ENCODE peak calls at places on chromosomes 13 and 19, in five cellular contexts. D, S, J, W and A are unnamed samples.

GRCh38 chr13:95607363-95607762 is 37.1 kb downstream of the DZIP1 start:
- DNase-seq in S (no peak), D (no peak), W (peak), J (no peak), A (no peak)

GRCh38 chr13:38866649-38867048 is 124.0 kb downstream of the STOML3 start:
- DNase-seq in S (no peak), J (peak), D (no peak), W (no peak), A (no peak)

GRCh38 chr13:94251801-94252200 is 227.7 kb downstream of the DCT start:
- DNase-seq in S (no peak), D (no peak), J (no peak), W (peak), A (no peak)

GRCh38 chr13:85693889-85694511 is 105.2 kb downstream of the SLITRK6 start:
- DNase-seq in J (no peak), D (no peak), W (peak), S (peak), A (no peak)

GRCh38 chr13:110062077-110062776 is 244.7 kb downstream of the COL4A1 start:
- DNase-seq in S (no peak), D (no peak), J (no peak), W (peak), A (no peak)

GRCh38 chr19:13104848-13105646 is 2.4 kb upstream of the LYL1 start:
- DNase-seq in J (no peak), D (no peak), W (no peak), S (no peak), A (no peak)

GRCh38 chr19:44236384-44236783 is 23.3 kb upstream of the ZNF233 start:
- DNase-seq in J (no peak), S (no peak), W (no peak), D (no peak), A (no peak)

GRCh38 chr13:80297094-80297493 is 43.8 kb downstream of the SPRY2 start:
- DNase-seq in J (no peak), W (no peak), D (peak), S (peak), A (peak)

GRCh38 chr19:55099557-55100506 is 17.6 kb downstream of the PPP1R12C start:
- DNase-seq in J (no peak), W (no peak), S (peak), D (no peak), A (peak)

GRCh38 chr19:55101261-55101660 is 16.2 kb downstream of the PPP1R12C start:
- DNase-seq in W (no peak), J (no peak), S (no peak), D (no peak), A (no peak)

GRCh38 chr19:55096061-55096701 is 20.5 kb downstream of the EPS8L1 start:
- DNase-seq in J (no peak), S (peak), W (no peak), D (no peak), A (peak)

GRCh38 chr19:55097864-55098715 is 19.3 kb downstream of the PPP1R12C start:
- DNase-seq in W (no peak), D (no peak), S (no peak), J (no peak), A (no peak)

GRCh38 chr19:55098716-55099556 is 18.5 kb downstream of the PPP1R12C start:
- DNase-seq in D (no peak), S (no peak), J (no peak), W (no peak), A (no peak)
- H3K18ac ChIP-seq in D (no peak), S (no peak), J (no peak), W (no peak), A (no peak)

DNA sequence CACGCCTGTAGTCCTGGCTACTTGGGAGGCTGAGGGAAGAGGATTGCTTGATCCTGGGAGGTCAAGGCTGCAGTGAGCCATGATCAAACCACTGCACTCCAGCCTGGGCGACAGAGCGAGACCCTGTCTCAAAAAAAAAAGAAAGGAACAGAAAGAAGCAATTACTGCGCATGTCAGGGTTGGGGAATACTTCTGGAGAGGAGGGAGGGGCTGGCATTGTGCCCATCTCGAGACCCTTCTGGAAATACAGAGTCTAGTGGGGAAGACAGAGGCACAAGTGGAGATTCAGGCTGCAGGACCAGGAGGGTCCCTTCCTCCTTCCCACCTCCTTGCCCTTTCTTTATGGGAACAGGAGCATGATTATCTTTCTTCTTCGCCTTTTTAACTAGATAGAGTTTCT is 30.8 kb downstream of the PRR22 start:
- DNase-seq in J (no peak), S (no peak), W (no peak), D (no peak), A (no peak)
- H2BK120ac ChIP-seq in J (no peak), S (no peak), W (no peak), D (no peak), A (no peak)

DNA sequence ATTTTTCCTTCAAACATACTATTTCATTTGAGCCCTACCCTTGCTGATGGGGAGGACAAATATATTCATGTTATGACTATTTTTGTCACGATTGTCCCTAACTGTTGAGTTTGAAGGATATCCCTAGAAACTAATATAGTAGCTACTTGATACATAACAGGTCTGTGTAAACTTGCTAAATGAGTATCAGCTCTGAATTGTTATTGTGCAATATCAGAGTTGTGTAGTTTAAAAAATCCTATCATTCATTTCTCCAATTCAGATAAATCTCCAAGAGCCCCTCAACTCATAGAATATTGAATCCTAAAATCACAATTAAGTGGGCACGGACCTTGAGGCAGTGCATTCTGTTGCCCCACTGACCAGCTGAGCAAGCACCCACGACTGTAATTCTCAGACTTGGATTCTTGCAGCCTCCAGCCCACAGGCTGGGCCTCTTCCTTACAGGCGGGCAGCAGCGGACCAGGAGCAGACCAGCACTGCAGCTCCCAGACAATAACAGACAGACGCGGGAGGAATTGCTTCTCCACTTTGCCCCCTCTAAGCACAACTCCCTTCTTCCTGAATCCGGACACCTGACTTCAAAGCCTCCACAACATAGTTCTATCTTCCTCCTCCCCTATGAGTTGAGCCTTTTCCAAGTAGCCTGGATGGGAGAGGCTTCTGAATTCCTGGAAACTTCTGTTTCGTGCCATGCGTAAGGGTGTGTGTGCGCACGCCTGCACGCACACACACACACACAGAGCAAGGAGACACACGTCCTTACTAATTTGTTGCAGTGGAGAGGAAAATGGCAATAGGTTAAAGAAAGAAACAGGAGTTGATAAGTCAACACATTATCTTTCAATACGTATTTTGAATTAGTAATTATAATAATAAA is 337.7 kb upstream of the ARGLU1 start:
- DNase-seq in S (no peak), W (no peak), D (no peak), J (no peak), A (no peak)
- H3K18ac ChIP-seq in S (no peak), W (no peak), D (no peak), J (no peak), A (no peak)

DNA sequence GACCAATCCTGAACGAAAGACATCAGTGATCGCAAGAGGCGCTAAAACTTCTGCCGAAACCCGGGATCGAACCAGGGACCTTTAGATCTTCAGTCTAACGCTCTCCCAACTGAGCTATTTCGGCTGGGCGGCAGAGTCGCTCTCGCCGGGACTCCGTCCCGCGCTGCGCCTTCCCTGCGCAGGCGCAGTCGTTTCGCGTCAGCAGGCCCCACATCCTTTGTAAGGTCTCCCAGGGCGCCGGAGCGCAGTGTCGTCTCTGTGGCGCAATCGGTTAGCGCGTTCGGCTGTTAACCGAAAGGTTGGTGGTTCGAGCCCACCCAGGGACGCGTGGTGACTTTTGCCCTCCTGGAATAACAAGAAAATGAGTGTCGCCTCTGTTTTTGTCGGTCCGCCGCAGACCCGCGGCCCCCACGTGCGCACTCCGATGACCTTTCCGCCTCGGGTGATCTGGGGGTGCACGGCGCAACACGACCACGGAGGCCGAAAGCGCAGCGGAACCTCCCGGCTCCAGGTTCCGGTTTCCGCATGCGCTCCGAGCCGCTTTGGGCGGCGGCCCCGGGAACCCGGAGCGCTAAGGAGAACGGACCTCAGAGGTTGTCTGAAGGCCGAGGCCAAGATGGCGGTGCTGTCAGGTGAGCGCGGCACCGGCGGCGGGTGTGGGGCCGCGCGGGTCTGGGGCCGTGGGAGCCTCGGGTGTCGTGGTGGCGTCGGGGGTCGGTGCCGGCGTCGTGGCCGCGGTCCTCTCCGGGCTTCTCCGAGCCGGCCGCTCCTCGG is at the start of gene NDUFS7:
- DNase-seq in J (peak), W (peak), D (peak), S (peak), A (peak)
- H2BK120ac ChIP-seq in J (peak), W (no peak), D (no peak), S (no peak), A (no peak)

DNA sequence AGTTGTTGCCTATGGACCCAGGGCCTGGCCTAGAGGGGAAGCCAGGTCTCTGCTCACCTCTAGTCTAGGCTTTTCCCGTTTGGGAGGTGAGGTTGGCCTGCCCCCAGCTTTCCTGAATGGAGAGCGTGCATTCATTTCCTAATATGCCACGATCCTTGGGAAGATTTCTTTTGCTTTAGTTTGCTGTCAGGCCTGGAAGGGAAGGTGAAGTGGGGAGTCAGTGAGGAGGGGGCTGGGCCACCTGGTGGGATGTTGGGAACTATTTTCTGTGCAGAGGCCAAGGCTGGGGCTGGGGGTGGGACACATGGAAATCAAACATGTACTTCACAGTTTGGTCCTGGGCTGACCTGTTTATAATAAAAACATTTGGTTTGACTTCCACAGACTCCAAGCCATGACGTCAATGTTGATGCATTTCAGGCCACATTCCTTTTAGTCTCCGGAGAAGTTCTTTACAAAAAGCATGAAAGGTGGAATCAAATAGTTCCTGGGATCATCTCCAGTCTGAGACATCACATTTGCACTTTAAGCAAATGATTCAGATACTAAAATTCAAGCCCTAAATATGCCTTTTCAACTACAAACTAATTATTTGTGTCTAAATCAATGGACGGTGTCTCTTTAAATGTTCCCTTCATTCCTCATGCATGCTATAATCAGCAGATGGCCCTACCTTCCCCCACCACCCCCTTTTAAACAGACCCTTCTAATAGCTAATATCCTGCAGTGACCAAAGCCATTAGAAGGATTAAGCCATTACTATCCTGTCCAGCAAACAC is 41.5 kb upstream of the MEDAG start:
- DNase-seq in D (no peak), S (peak), J (peak), W (peak), A (no peak)
- H3K18ac ChIP-seq in D (peak), S (no peak), J (peak), W (peak), A (peak)

GRCh38 chr19:28299649-28300048 is 913.3 kb downstream of the UQCRFS1 start:
- DNase-seq in J (no peak), W (no peak), S (no peak), D (no peak), A (no peak)
- H2BK120ac ChIP-seq in J (no peak), W (no peak), S (no peak), D (no peak), A (no peak)

GRCh38 chr13:91426913-91427312 is 28.5 kb downstream of the GPC5 start:
- DNase-seq in D (no peak), J (no peak), S (peak), W (no peak), A (no peak)
- H3K18ac ChIP-seq in D (no peak), J (no peak), S (no peak), W (no peak), A (no peak)

DNA sequence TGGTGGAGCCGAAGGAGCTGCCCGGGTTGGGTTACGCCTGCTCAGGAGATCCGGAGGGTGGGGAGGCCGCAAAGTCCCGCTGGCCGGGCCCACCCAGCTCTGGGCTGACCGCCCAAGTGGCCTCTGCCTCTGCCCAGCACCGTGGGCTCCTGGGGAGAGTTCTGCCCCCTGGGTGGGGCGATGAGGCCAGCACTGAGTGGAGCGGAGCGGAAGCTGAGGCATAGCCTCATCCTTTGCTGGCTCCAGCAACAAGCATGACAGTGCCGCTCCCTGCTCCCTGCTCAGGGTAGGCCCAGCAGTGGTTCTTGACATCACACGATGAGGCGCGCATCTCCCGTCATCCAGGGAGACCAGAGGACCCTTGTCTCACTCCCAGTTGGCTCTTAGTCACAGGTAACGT is 22.5 kb downstream of the CCDC8 start:
- DNase-seq in D (no peak), S (no peak), W (no peak), J (no peak), A (no peak)
- H2BK120ac ChIP-seq in D (no peak), S (no peak), W (no peak), J (no peak), A (no peak)

GRCh38 chr19:17795495-17795856 is 538 bp downstream of the B3GNT3 start:
- DNase-seq in D (no peak), J (no peak), S (no peak), W (no peak), A (no peak)
- H3K18ac ChIP-seq in D (no peak), J (no peak), S (no peak), W (no peak), A (no peak)